ENCODE peak calls at places on chromosomes 16 and 17, in eight cellular contexts. U is HS-27A; K is retinal pigment epithelial cell; Q is stimulated activated CD4-positive, alpha-beta T cell treated with anti-CD3 and anti-CD28 coated beads, Interleukin-1b, Interleukin-23, amount 100 ng/mL, for 1 hour; O is KBM-7; I is AML-193; G is HTR-8/SVneo; S is PC-3. M is an unnamed sample.

GRCh38 chr16:80569440-80570105 is 28.8 kb downstream of the DYNLRB2 start:
- DNase-seq in G (peak), I (no peak), O (no peak), Q (peak), U (peak), K (peak), S (peak), M (no peak)

GRCh38 chr16:86185089-86185488 is 286.1 kb downstream of the IRF8 start:
- DNase-seq in I (no peak), K (no peak), S (no peak), U (no peak), O (no peak), G (no peak), Q (no peak), M (no peak)

GRCh38 chr16:14011846-14012245 is 59.3 kb upstream of the MRTFB start:
- DNase-seq in U (no peak), O (no peak), I (no peak), S (no peak), G (no peak), Q (no peak), K (no peak), M (no peak)

GRCh38 chr16:1757714-1758461 is 13.5 kb downstream of the NME3 start:
- DNase-seq in Q (no peak), I (no peak), U (no peak), K (no peak), O (no peak), G (no peak), S (no peak), M (no peak)

GRCh38 chr17:77462553-77463497 is 322.1 kb downstream of the SEC14L1 start:
- DNase-seq in S (no peak), G (no peak), I (no peak), K (no peak), O (no peak), U (no peak), Q (no peak), M (no peak)

GRCh38 chr16:4272114-4272954 is 489 bp downstream of the TFAP4 start:
- DNase-seq in G (no peak), K (no peak), S (peak), I (peak), U (peak), Q (no peak), O (peak), M (no peak)

GRCh38 chr16:59148756-59149155 is 414.6 kb upstream of the GOT2 start:
- DNase-seq in Q (no peak), U (no peak), I (no peak), G (no peak), S (no peak), K (no peak), O (no peak), M (no peak)

GRCh38 chr17:47009759-47010594 is 30.9 kb upstream of the RPRML start:
- DNase-seq in K (no peak), Q (no peak), S (peak), U (no peak), G (no peak), I (no peak), O (no peak), M (no peak)

GRCh38 chr17:74736423-74737298 is at the start of gene RAB37:
- DNase-seq in I (peak), Q (no peak), G (no peak), O (peak), U (no peak), S (no peak), K (no peak), M (no peak)

GRCh38 chr17:1485748-1486376 is 6.6 kb downstream of the MYO1C start:
- DNase-seq in G (peak), O (peak), K (no peak), I (no peak), S (peak), Q (no peak), U (no peak), M (no peak)

GRCh38 chr16:66168777-66169176 is 197.7 kb upstream of the CDH5 start:
- DNase-seq in K (no peak), U (no peak), S (no peak), O (no peak), I (no peak), Q (no peak), G (no peak), M (no peak)